ENCODE peak calls at places on chromosomes 16 and 17, in nine cellular contexts. R is cardiac muscle cell; L is DMS153; Y is skeletal muscle cell; G is COR-L47; P is iris pigment epithelial cell; X is lower lobe of right lung; A is CMK; T is activated CD4-positive, alpha-beta T cell treated with anti-CD3 and anti-CD28 coated beads, Interleukin-2, amount 50 U/mL, for 1 hour. B is an unnamed sample.

GRCh38 chr17:76868176-76868668 is at the start of gene MGAT5B:
- DNase-seq in R (peak; percentile 85), L (peak; percentile 47), Y (peak; percentile 19), G (peak; percentile 88), P (peak; percentile 81), X (peak; percentile 87), A (peak; percentile 33), T (peak; percentile 77), B (peak; percentile 55)

GRCh38 chr16:68607443-68607842 is 37.7 kb upstream of the CDH3 start:
- DNase-seq in R (no peak), L (no peak), Y (no peak), G (no peak), P (no peak), X (no peak), A (no peak), T (no peak), B (no peak)

GRCh38 chr16:73955255-73955654 is 341.4 kb upstream of the PSMD7 start:
- DNase-seq in R (no peak), L (no peak), Y (no peak), G (no peak), P (no peak), X (no peak), A (no peak), T (no peak), B (no peak)

GRCh38 chr16:11977206-11978041 is 890 bp downstream of the SNX29 start:
- DNase-seq in R (peak; percentile 76), L (no peak), Y (peak; percentile 43), G (no peak), P (peak; percentile 79), X (no peak), A (no peak), T (no peak), B (peak; percentile 75)

GRCh38 chr16:5398203-5398602 is 300.6 kb upstream of the EEF2KMT start:
- DNase-seq in R (no peak), L (no peak), Y (no peak), G (no peak), P (no peak), X (no peak), A (no peak), T (no peak), B (no peak)

GRCh38 chr16:27792486-27793275 is 242.7 kb downstream of the KATNIP start:
- DNase-seq in R (no peak), L (no peak), Y (no peak), G (no peak), P (peak; percentile 13), X (no peak), A (no peak), T (no peak), B (no peak)

GRCh38 chr17:81151039-81151677 is 14.1 kb upstream of the PVALEF start:
- DNase-seq in R (no peak), L (no peak), Y (no peak), G (no peak), P (no peak), X (no peak), A (no peak), T (no peak), B (no peak)

GRCh38 chr16:85391175-85391707 is 221.9 kb upstream of the GSE1 start:
- DNase-seq in R (no peak), L (no peak), Y (no peak), G (no peak), P (no peak), X (peak; percentile 22), A (no peak), T (no peak), B (no peak)

GRCh38 chr16:59634951-59635350 is 900.8 kb upstream of the GOT2 start:
- DNase-seq in R (peak; percentile 9), L (no peak), Y (peak; percentile 42), G (no peak), P (no peak), X (no peak), A (no peak), T (no peak), B (no peak)

GRCh38 chr17:44751806-44752205 is 7.0 kb upstream of the ADAM11 start:
- DNase-seq in R (no peak), L (no peak), Y (no peak), G (no peak), P (no peak), X (no peak), A (no peak), T (no peak), B (no peak)